ENCODE peak calls at places on chromosome 17, in seven cellular contexts. K, N, T, V, Q, P and W are unnamed samples.

GRCh38 chr17:18921912-18922451 is 30.0 kb upstream of the SLC5A10 start:
- DNase-seq in K (no peak), N (peak), T (no peak), V (peak), Q (no peak), P (no peak), W (no peak)

GRCh38 chr17:34598161-34598776 is 18.9 kb downstream of the TMEM132E start:
- DNase-seq in K (no peak), N (no peak), T (no peak), V (no peak), Q (no peak), P (no peak), W (no peak)

GRCh38 chr17:17900615-17901520 is 64.1 kb upstream of the SREBF1 start:
- DNase-seq in K (peak), N (peak), T (peak), V (peak), Q (peak), P (peak), W (peak)

GRCh38 chr17:72666519-72666874 is 426.0 kb downstream of the SLC39A11 start:
- DNase-seq in K (no peak), N (no peak), T (no peak), V (no peak), Q (peak), P (no peak), W (no peak)

GRCh38 chr17:29042679-29043538 is at the start of gene PIPOX:
- DNase-seq in K (no peak), N (no peak), T (peak), V (peak), Q (peak), P (peak), W (peak)

GRCh38 chr17:70699408-70699807 is 530.1 kb downstream of the KCNJ2 start:
- DNase-seq in K (no peak), N (no peak), T (no peak), V (no peak), Q (no peak), P (no peak), W (no peak)

GRCh38 chr17:66540131-66540781 is 237.8 kb downstream of the PRKCA start:
- DNase-seq in K (no peak), N (peak), T (no peak), V (peak), Q (no peak), P (no peak), W (no peak)

GRCh38 chr17:33572615-33573014 is 279.5 kb upstream of the ASIC2 start:
- DNase-seq in K (no peak), N (peak), T (no peak), V (no peak), Q (no peak), P (no peak), W (no peak)

GRCh38 chr17:55072910-55073309 is 104.3 kb downstream of the STXBP4 start:
- DNase-seq in K (no peak), N (no peak), T (no peak), V (no peak), Q (no peak), P (no peak), W (no peak)

GRCh38 chr17:81394377-81394747 is 895 bp upstream of the BAHCC1 start:
- DNase-seq in K (no peak), N (peak), T (no peak), V (no peak), Q (no peak), P (no peak), W (no peak)

GRCh38 chr17:77439382-77440013 is 298.7 kb downstream of the SEC14L1 start:
- DNase-seq in K (no peak), N (no peak), T (no peak), V (no peak), Q (no peak), P (no peak), W (peak)

GRCh38 chr17:74519951-74520553 is 11.2 kb downstream of the CD300LB start:
- DNase-seq in K (no peak), N (no peak), T (peak), V (no peak), Q (no peak), P (no peak), W (no peak)